ENCODE peak calls at places on chromosomes 5 and 9, in ten cellular contexts. C, B, I, R, A, U, O, H, E and D are unnamed samples.

GRCh38 chr9:103301051-103301450 is 305.9 kb downstream of the CYLC2 start:
- DNase-seq in U (no peak), C (no peak), I (no peak), E (no peak), B (no peak), H (no peak), O (no peak), A (no peak), R (no peak), D (no peak)

GRCh38 chr5:96455789-96456188 is 22.7 kb upstream of the PCSK1 start:
- DNase-seq in A (no peak), H (no peak), I (no peak), B (no peak), E (no peak), C (no peak), U (no peak), R (no peak), O (no peak), D (no peak)

GRCh38 chr9:136923881-136924280 is 20.7 kb downstream of the FBXW5 start:
- DNase-seq in E (no peak), O (no peak), I (no peak), U (no peak), A (no peak), H (no peak), C (peak), B (no peak), R (no peak), D (no peak)

GRCh38 chr5:91382530-91383026 is 539 bp downstream of the ARRDC3 start:
- DNase-seq in A (peak), R (no peak), B (no peak), I (no peak), C (peak), U (peak), H (peak), O (peak), E (peak), D (no peak)

GRCh38 chr5:167723254-167723871 is 568.1 kb upstream of the WWC1 start:
- DNase-seq in C (peak), I (peak), R (peak), A (peak), U (peak), E (peak), B (no peak), H (peak), O (peak), D (peak)

GRCh38 chr5:39371367-39371635 is 7.0 kb upstream of the C9 start:
- DNase-seq in R (no peak), B (no peak), U (no peak), O (no peak), I (no peak), C (no peak), H (no peak), A (no peak), E (no peak), D (no peak)

GRCh38 chr5:36948041-36948440 is 71.5 kb downstream of the NIPBL start:
- DNase-seq in B (no peak), H (no peak), U (peak), R (peak), O (no peak), E (no peak), C (peak), I (no peak), A (no peak), D (no peak)

GRCh38 chr5:1883120-1883924 is 597 bp upstream of the IRX4 start:
- DNase-seq in A (no peak), B (no peak), O (peak), R (no peak), E (no peak), H (no peak), U (no peak), I (no peak), C (peak), D (no peak)

GRCh38 chr5:135184646-135185045 is 150.6 kb upstream of the PITX1 start:
- DNase-seq in A (no peak), I (no peak), R (no peak), O (no peak), E (no peak), H (no peak), C (no peak), B (no peak), U (no peak), D (no peak)

GRCh38 chr9:86731511-86731993 is 215.8 kb downstream of the GAS1 start:
- DNase-seq in A (no peak), I (no peak), E (no peak), H (no peak), O (no peak), B (peak), U (peak), C (no peak), R (no peak), D (no peak)

GRCh38 chr9:89037325-89037724 is 46.1 kb downstream of the S1PR3 start:
- DNase-seq in C (no peak), E (no peak), A (no peak), O (no peak), H (no peak), U (peak), B (no peak), R (no peak), I (no peak), D (no peak)

GRCh38 chr9:133554729-133555128 is 20.2 kb downstream of the ADAMTSL2 start:
- DNase-seq in C (no peak), A (no peak), B (no peak), I (no peak), H (no peak), U (no peak), R (no peak), O (no peak), E (no peak), D (no peak)

GRCh38 chr5:1951165-1951816 is 68.6 kb upstream of the IRX4 start:
- DNase-seq in H (no peak), O (no peak), R (no peak), A (no peak), E (no peak), U (no peak), C (no peak), B (no peak), I (no peak), D (no peak)

GRCh38 chr5:148794729-148795590 is 31.5 kb upstream of the ADRB2 start:
- DNase-seq in C (no peak), U (peak), H (no peak), R (peak), I (no peak), E (no peak), B (peak), A (no peak), O (no peak), D (no peak)

GRCh38 chr5:110884005-110884404 is 145.2 kb downstream of the SLC25A46 start:
- DNase-seq in C (no peak), U (peak), A (no peak), R (no peak), E (no peak), H (no peak), B (no peak), I (no peak), O (no peak), D (no peak)